ENCODE peak calls at places on chromosomes 11 and 22, in nine cellular contexts. M is stimulated activated CD4-positive, alpha-beta T cell treated with anti-CD3 and anti-CD28 coated beads, TNF-alpha, amount 100 ng/mL, for 1 hour; W is GM12865; I is T-helper 1 cell; O is amygdala; X is Calu3; B is NCI-H510A treated with DMSO at 0.1 percent for 48 hours; T is activated CD4-positive, alpha-beta T cell treated with anti-CD3 and anti-CD28 coated beads for 24 hours; E is cardiac fibroblast. Z is an unnamed sample.

GRCh38 chr22:28344893-28345292 is 334.7 kb downstream of the TTC28 start:
- DNase-seq in M (no peak), W (no peak), I (no peak), O (no peak), X (no peak), B (no peak), T (no peak), E (no peak), Z (no peak)

GRCh38 chr11:118605116-118605867 is 2.1 kb upstream of the PHLDB1 start:
- DNase-seq in M (no peak), W (no peak), I (no peak), O (no peak), X (no peak), B (no peak), T (no peak), E (peak; percentile 97), Z (peak; percentile 88)

GRCh38 chr22:21990449-21991308 is 8.1 kb upstream of the TOP3B start:
- DNase-seq in M (no peak), W (no peak), I (no peak), O (no peak), X (no peak), B (no peak), T (no peak), E (no peak), Z (no peak)

GRCh38 chr22:46367707-46368191 is 32.2 kb downstream of the TRMU start:
- DNase-seq in M (peak; percentile 23), W (peak; percentile 72), I (peak; percentile 47), O (no peak), X (peak; percentile 89), B (peak; percentile 62), T (peak; percentile 57), E (peak; percentile 62), Z (peak; percentile 62)

GRCh38 chr11:73241300-73241699 is 23.2 kb downstream of the P2RY2 start:
- DNase-seq in M (no peak), W (no peak), I (no peak), O (no peak), X (no peak), B (no peak), T (no peak), E (no peak), Z (no peak)

GRCh38 chr22:36333632-36334031 is 54.1 kb downstream of the MYH9 start:
- DNase-seq in M (no peak), W (no peak), I (no peak), O (no peak), X (peak; percentile 63), B (no peak), T (no peak), E (no peak), Z (no peak)

GRCh38 chr11:75577198-75577597 is 15.1 kb downstream of the SERPINH1 start:
- DNase-seq in M (no peak), W (no peak), I (peak; percentile 42), O (peak; percentile 21), X (peak; percentile 36), B (peak; percentile 21), T (peak; percentile 56), E (peak; percentile 41), Z (no peak)

GRCh38 chr22:36331912-36332622 is 55.7 kb downstream of the MYH9 start:
- DNase-seq in M (no peak), W (peak; percentile 75), I (peak; percentile 51), O (no peak), X (peak; percentile 68), B (peak; percentile 51), T (no peak), E (peak; percentile 63), Z (peak; percentile 85)

GRCh38 chr11:94866936-94867795 is 99.0 kb downstream of the AMOTL1 start:
- DNase-seq in M (no peak), W (no peak), I (no peak), O (no peak), X (no peak), B (no peak), T (no peak), E (no peak), Z (no peak)

GRCh38 chr11:1437500-1437899 is 47.8 kb downstream of the BRSK2 start:
- DNase-seq in M (no peak), W (no peak), I (no peak), O (no peak), X (peak; percentile 37), B (no peak), T (no peak), E (peak; percentile 88), Z (peak; percentile 73)

GRCh38 chr11:78657441-78657840 is 82.8 kb upstream of the NARS2 start:
- DNase-seq in M (no peak), W (no peak), I (no peak), O (no peak), X (no peak), B (no peak), T (no peak), E (no peak), Z (no peak)

GRCh38 chr11:104582431-104582830 is 315.8 kb downstream of the CASP12 start:
- DNase-seq in M (no peak), W (no peak), I (no peak), O (no peak), X (no peak), B (no peak), T (no peak), E (no peak), Z (no peak)

GRCh38 chr11:46281374-46281831 is 3.9 kb downstream of the CREB3L1 start:
- DNase-seq in M (no peak), W (no peak), I (no peak), O (no peak), X (no peak), B (no peak), T (no peak), E (peak; percentile 45), Z (no peak)